ENCODE peak calls at places on chromosomes 4 and X, in five cellular contexts. O is effector memory CD4-positive, alpha-beta T cell; U is NCI-H1092 treated with DMSO at 0.1 percent for 48 hours; Q is activated CD4-positive, alpha-beta T cell treated with anti-CD3 and anti-CD28 coated beads, Interleukin-2, amount 50 U/mL, for 48 hours; J is iris pigment epithelial cell. M is an unnamed sample.

GRCh38 chrX:3733043-3733430 is 19.6 kb upstream of the PRKX start:
- DNase-seq in O (no peak), U (no peak), Q (no peak), J (no peak), M (no peak)

GRCh38 chr4:22170353-22170752 is 221.8 kb upstream of the KCNIP4 start:
- DNase-seq in O (no peak), U (no peak), Q (no peak), J (peak), M (no peak)

GRCh38 chr4:110632506-110633357 is 9.9 kb upstream of the PITX2 start:
- DNase-seq in O (no peak), U (no peak), Q (no peak), J (peak), M (no peak)

GRCh38 chr4:150805183-150806025 is 209.7 kb downstream of the LRBA start:
- DNase-seq in O (no peak), U (no peak), Q (no peak), J (no peak), M (no peak)

GRCh38 chrX:138487866-138488265 is 223.7 kb downstream of the FGF13 start:
- DNase-seq in O (no peak), U (no peak), Q (no peak), J (no peak), M (no peak)

GRCh38 chrX:21004835-21005234 is 369.4 kb upstream of the CNKSR2 start:
- DNase-seq in O (no peak), U (no peak), Q (no peak), J (peak), M (no peak)

GRCh38 chr4:99853993-99854392 is 37.4 kb downstream of the DAPP1 start:
- DNase-seq in O (no peak), U (peak), Q (no peak), J (no peak), M (no peak)

GRCh38 chr4:56959064-56959463 is 18.3 kb downstream of the NOA1 start:
- DNase-seq in O (no peak), U (peak), Q (no peak), J (no peak), M (no peak)

GRCh38 chr4:67694662-67695061 is 6.3 kb downstream of the UBA6 start:
- DNase-seq in O (no peak), U (no peak), Q (no peak), J (peak), M (no peak)

M was measured in stimulated activated naive CD8-positive, alpha-beta T cell treated with anti-CD3 and anti-CD28 coated beads, Interleukin-15, amount 100 ng/mL, for 72 hours.